ENCODE peak calls at places on chromosomes 3 and 15, in eight cellular contexts. E, P, G, V, S, Z, N and W are unnamed samples. For H3K9me2, the result is how much of the 10 kb centered on the place peaks cover.

GRCh38 chr3:190132376-190132775 is 11.7 kb upstream of the P3H2 start:
- DNase-seq in S (no peak), Z (no peak), E (no peak), P (peak), G (no peak), N (no peak), V (no peak), W (no peak)

GRCh38 chr15:54605556-54605955 is 591.2 kb downstream of the RSL24D1 start:
- DNase-seq in N (no peak), V (peak), E (no peak), Z (no peak), G (no peak), S (no peak), P (no peak), W (no peak)

GRCh38 chr15:57496946-57497944 is 94.5 kb upstream of the MYZAP start:
- DNase-seq in G (no peak), S (peak), V (peak), N (no peak), E (no peak), P (no peak), Z (no peak), W (no peak)

GRCh38 chr15:57375827-57376694 is at the start of gene CGNL1:
- DNase-seq in S (peak), Z (peak), P (peak), E (peak), G (no peak), N (no peak), V (peak), W (no peak)

GRCh38 chr3:186901135-186901734 is 29.1 kb upstream of the ST6GAL1 start:
- DNase-seq in V (no peak), Z (no peak), E (no peak), N (no peak), S (no peak), P (peak), G (peak), W (no peak)

GRCh38 chr3:192862408-192863385 is 55.0 kb downstream of the MB21D2 start:
- DNase-seq in G (no peak), P (no peak), S (no peak), E (no peak), Z (no peak), V (no peak), N (no peak), W (no peak)

GRCh38 chr15:38647683-38648082 is 83.1 kb upstream of the RASGRP1 start:
- DNase-seq in V (peak), G (peak), S (peak), N (no peak), E (peak), P (peak), Z (no peak), W (no peak)

GRCh38 chr3:170633573-170633972 is 47.7 kb upstream of the SLC7A14 start:
- DNase-seq in P (no peak), S (no peak), V (no peak), N (no peak), E (no peak), Z (no peak), G (no peak), W (no peak)

GRCh38 chr3:160020057-160020711 is 31.5 kb downstream of the IL12A start:
- DNase-seq in P (no peak), V (no peak), Z (no peak), E (no peak), G (no peak), N (no peak), S (no peak), W (no peak)

GRCh38 chr3:124273651-124274050 is 281.7 kb upstream of the ROPN1 start:
- DNase-seq in E (no peak), Z (no peak), G (no peak), N (no peak), S (no peak), P (peak), V (no peak), W (no peak)

DNA sequence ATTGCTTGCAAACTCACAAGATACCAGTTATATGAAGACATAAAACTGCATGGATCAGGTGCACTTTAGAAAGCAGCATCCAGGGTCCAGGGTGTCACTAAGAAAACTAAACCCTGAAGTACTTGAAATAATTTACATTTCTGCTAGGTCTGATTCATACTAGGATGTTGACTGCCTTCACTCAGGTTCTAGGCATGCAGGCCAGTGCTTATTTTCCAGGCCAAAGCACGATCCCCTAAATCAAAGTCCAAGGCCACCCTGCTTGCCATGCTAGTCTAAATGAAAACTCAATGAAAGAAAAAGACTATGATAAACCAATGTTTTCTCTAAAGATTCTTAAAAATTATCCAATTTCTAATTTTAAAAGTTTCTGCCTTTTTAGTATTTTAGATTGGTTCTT is 49.4 kb downstream of the GREM1 start:
- DNase-seq in Z (no peak), E (no peak), P (no peak), S (peak), V (no peak), N (no peak), G (no peak), W (no peak)
- H3K9me2 ChIP-seq in Z (under half), E (under half), P (under half), S (under half), V (under half), N (under half), G (under half), W (under half)

GRCh38 chr3:127067116-127067910 is 84.4 kb downstream of the PLXNA1 start:
- DNase-seq in Z (no peak), V (no peak), P (no peak), E (no peak), N (no peak), S (no peak), G (no peak), W (no peak)

GRCh38 chr3:127068111-127068810 is 85.3 kb downstream of the PLXNA1 start:
- DNase-seq in N (no peak), E (no peak), V (no peak), Z (no peak), P (no peak), S (no peak), G (no peak), W (no peak)

GRCh38 chr3:127070776-127071175 is 87.9 kb downstream of the PLXNA1 start:
- DNase-seq in E (no peak), G (no peak), P (no peak), S (no peak), Z (no peak), N (no peak), V (no peak), W (no peak)

GRCh38 chr3:127069814-127070440 is 87.0 kb downstream of the PLXNA1 start:
- DNase-seq in S (no peak), G (no peak), P (no peak), Z (no peak), N (no peak), V (no peak), E (no peak), W (no peak)

GRCh38 chr3:127068871-127069270 is 86.0 kb downstream of the PLXNA1 start:
- DNase-seq in V (no peak), G (no peak), P (no peak), Z (no peak), N (no peak), S (no peak), E (no peak), W (no peak)
- H3K9me2 ChIP-seq in V (under half), G (under half), P (under half), Z (under half), N (under half), S (under half), E (under half), W (under half)

DNA sequence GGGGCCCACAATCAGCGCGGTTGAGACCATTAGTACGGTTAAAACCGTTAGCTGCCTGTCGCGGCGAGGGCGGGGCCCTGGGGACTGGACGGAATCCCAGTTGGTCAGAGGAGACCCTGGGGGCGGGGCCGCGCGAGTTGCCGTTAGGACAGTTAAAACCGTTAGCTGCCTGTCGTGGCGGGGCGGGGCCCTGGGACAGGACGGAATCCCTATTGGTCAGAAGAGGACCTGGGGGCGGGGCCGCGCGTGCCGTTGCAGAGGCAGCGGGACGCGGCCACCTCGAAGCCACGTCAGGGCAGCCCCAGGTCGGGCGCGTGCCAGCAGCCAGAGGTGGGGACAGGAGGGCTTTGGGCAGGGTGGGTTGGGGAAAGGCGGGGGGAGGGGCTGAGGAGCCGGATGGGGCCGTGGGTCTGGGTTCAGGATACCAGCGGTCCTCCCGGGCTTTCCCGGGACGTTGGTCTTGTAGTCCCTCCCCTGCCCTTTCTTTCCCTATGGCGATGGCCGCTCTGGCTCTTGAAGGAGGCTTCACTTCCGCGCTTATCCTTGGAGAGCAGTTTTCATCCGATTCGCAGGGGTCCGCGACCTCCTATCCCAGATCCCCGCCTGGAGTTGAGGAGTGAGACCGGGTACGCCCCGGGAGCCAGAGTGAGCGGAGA is 28.0 kb downstream of the KLHDC8B start:
- DNase-seq in S (no peak), Z (peak), V (no peak), N (no peak), G (no peak), P (peak), E (peak), W (no peak)
- H3K9me2 ChIP-seq in S (under half), Z (under half), V (under half), N (under half), G (under half), P (under half), E (under half), W (under half)

DNA sequence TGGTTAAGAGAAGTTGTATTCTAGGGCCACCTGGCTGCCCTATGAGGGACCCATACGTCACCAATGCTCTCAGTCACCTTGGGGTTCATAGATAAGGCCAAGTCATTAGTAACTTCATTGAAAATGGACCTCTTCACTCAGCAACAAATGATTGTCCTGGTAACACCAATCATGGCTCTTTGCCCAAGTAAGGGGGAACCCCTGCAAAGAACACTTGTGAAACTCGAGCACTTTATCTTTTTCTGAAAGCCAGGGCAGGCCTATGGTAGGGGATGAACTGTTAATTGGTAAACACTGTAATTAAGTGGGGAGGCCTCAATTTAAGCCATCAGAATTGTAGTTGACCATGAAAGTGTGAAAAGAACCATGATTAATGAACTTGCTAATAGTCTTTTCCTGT is 73.3 kb downstream of the ABHD5 start:
- DNase-seq in N (no peak), S (no peak), G (no peak), P (no peak), Z (no peak), E (no peak), V (no peak), W (no peak)
- H3K9me2 ChIP-seq in N (under half), S (under half), G (under half), P (under half), Z (under half), E (under half), V (under half), W (under half)

GRCh38 chr3:9007928-9008327 is 44.7 kb upstream of the RAD18 start:
- DNase-seq in V (no peak), P (no peak), S (no peak), G (no peak), N (no peak), Z (no peak), E (no peak), W (no peak)
- H3K9me2 ChIP-seq in V (under half), P (under half), S (under half), G (under half), N (under half), Z (under half), E (under half), W (under half)

DNA sequence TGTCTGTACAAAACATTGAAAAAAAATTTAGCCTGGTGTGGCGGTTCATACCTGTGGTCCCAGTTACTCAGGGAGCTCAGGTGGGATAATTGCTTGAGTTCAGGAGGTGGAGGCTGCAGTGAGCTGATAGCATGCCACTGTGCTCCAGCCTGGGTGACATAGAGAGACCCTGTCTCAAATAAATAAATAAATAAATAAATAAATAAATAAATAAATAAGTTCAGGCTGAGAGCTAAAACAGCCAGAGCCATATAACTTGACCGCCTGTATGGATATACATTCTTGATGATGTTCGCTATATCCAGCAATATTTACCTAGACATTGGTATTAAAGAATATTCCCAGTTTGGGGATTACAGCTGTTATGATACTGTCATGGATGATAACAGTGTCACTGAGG is 146.9 kb downstream of the KCNH8 start:
- DNase-seq in E (no peak), Z (no peak), V (no peak), G (no peak), N (no peak), P (no peak), S (no peak), W (no peak)
- H3K9me2 ChIP-seq in E (under half), Z (under half), V (under half), G (under half), N (under half), P (under half), S (under half), W (under half)

GRCh38 chr3:77324115-77324514 is 284.2 kb downstream of the ROBO2 start:
- DNase-seq in G (no peak), E (no peak), V (no peak), N (no peak), S (no peak), Z (no peak), P (peak), W (no peak)
- H3K9me2 ChIP-seq in G (under half), E (under half), V (under half), N (under half), S (under half), Z (under half), P (under half), W (under half)